ENCODE peak calls at places on chromosome 22, in five cellular contexts. C is stimulated activated CD4-positive, alpha-beta T cell treated with anti-CD3 and anti-CD28 coated beads, Interleukin-15, amount 100 ng/mL, for 24 hours; B is HAP-1; U is colonic mucosa; Y is activated CD4-positive, alpha-beta T cell treated with anti-CD3 and anti-CD28 coated beads, Interleukin-2, amount 50 U/mL, for 24 hours. H is an unnamed sample.

GRCh38 chr22:22788460-22789037 is 99.1 kb upstream of the IGLL5 start:
- DNase-seq in U (no peak), C (no peak), Y (no peak), B (no peak), H (no peak)

GRCh38 chr22:49561976-49562375 is 265.7 kb downstream of the BRD1 start:
- DNase-seq in C (no peak), U (no peak), Y (no peak), B (no peak), H (no peak)

GRCh38 chr22:35648066-35649025 is at the start of gene APOL6:
- DNase-seq in Y (peak; percentile 63), C (peak; percentile 70), B (no peak), U (peak; percentile 81), H (peak; percentile 40)

GRCh38 chr22:37763012-37763411 is 44.7 kb upstream of the GCAT start:
- DNase-seq in B (no peak), Y (no peak), U (no peak), C (no peak), H (no peak)

GRCh38 chr22:17358394-17358793 is 10.9 kb upstream of the CECR2 start:
- DNase-seq in Y (no peak), B (no peak), C (no peak), U (no peak), H (no peak)

GRCh38 chr22:19453718-19454117 is 6.2 kb upstream of the C22orf39 start:
- DNase-seq in U (no peak), C (no peak), Y (no peak), B (no peak), H (no peak)

GRCh38 chr22:35551549-35552177 is 11.0 kb downstream of the RASD2 start:
- DNase-seq in Y (no peak), C (no peak), B (no peak), U (no peak), H (no peak)

GRCh38 chr22:36010913-36011312 is 17.7 kb downstream of the RBFOX2 start:
- DNase-seq in Y (no peak), U (no peak), B (no peak), C (no peak), H (no peak)

GRCh38 chr22:19641983-19642451 is 72.3 kb upstream of the SEPTIN5 start:
- DNase-seq in U (no peak), Y (no peak), B (no peak), C (no peak), H (no peak)

GRCh38 chr22:24579242-24579569 is 13.7 kb downstream of the LRRC75B start:
- DNase-seq in Y (no peak), B (no peak), U (no peak), C (no peak), H (no peak)

GRCh38 chr22:28795932-28796856 is 4.2 kb downstream of the XBP1 start:
- DNase-seq in C (no peak), U (no peak), Y (no peak), B (no peak), H (no peak)

GRCh38 chr22:47202819-47203553 is 440.5 kb downstream of the TBC1D22A start:
- DNase-seq in U (peak; percentile 13), C (no peak), Y (no peak), B (no peak), H (no peak)

GRCh38 chr22:45626198-45626651 is 45.4 kb upstream of the ATXN10 start:
- DNase-seq in Y (no peak), C (no peak), U (peak; percentile 88), B (no peak), H (no peak)

GRCh38 chr22:42697542-42698013 is 23.1 kb downstream of the A4GALT start:
- DNase-seq in C (no peak), U (peak; percentile 56), B (no peak), Y (no peak), H (peak; percentile 94)

GRCh38 chr22:29309332-29310064 is 3.0 kb downstream of the GAS2L1 start:
- DNase-seq in B (no peak), Y (no peak), U (peak; percentile 62), C (no peak), H (peak; percentile 83)

GRCh38 chr22:25827415-25827814 is 85.4 kb downstream of the MYO18B start:
- DNase-seq in B (no peak), Y (no peak), U (no peak), C (no peak), H (no peak)

GRCh38 chr22:46104881-46105493 is 45.3 kb upstream of the PPARA start:
- DNase-seq in B (no peak), Y (no peak), C (no peak), U (no peak), H (no peak)

GRCh38 chr22:49086606-49087157 is 741.0 kb downstream of the BRD1 start:
- DNase-seq in U (no peak), C (no peak), B (no peak), Y (no peak), H (no peak)

GRCh38 chr22:30763815-30764686 is 69.4 kb downstream of the OSBP2 start:
- DNase-seq in Y (peak; percentile 45), C (peak; percentile 56), B (peak; percentile 65), U (peak; percentile 56), H (no peak)

GRCh38 chr22:27959335-27960090 is 40.5 kb upstream of the PITPNB start:
- DNase-seq in Y (no peak), C (no peak), B (no peak), U (no peak), H (no peak)

GRCh38 chr22:29146101-29146560 is 59.6 kb upstream of the EMID1 start:
- DNase-seq in B (no peak), U (no peak), Y (no peak), C (no peak), H (no peak)

GRCh38 chr22:19892249-19892879 is 37.7 kb upstream of the GNB1L start:
- DNase-seq in Y (peak; percentile 52), U (no peak), C (peak; percentile 79), B (no peak), H (peak; percentile 27)

GRCh38 chr22:17893900-17894299 is 119.6 kb upstream of the BID start:
- DNase-seq in C (no peak), B (no peak), U (peak; percentile 78), Y (no peak), H (no peak)

GRCh38 chr22:23553922-23554870 is 25.9 kb downstream of the IGLL1 start:
- DNase-seq in U (no peak), B (no peak), Y (no peak), C (no peak), H (no peak)

GRCh38 chr22:17777717-17778044 is 3.4 kb upstream of the BID start:
- DNase-seq in C (no peak), B (no peak), Y (no peak), U (no peak), H (no peak)

GRCh38 chr22:37701121-37701786 is 4.4 kb downstream of the TRIOBP start:
- DNase-seq in U (no peak), Y (no peak), C (no peak), B (no peak), H (no peak)

GRCh38 chr22:36486619-36487384 is 5.4 kb upstream of the TXN2 start:
- DNase-seq in C (peak; percentile 72), U (peak; percentile 64), Y (peak; percentile 40), B (peak; percentile 21), H (no peak)

GRCh38 chr22:25745341-25746011 is 3.5 kb downstream of the MYO18B start:
- DNase-seq in Y (no peak), U (no peak), B (no peak), C (peak; percentile 39), H (no peak)

GRCh38 chr22:31340360-31340759 is 5.8 kb downstream of the PATZ1 start:
- DNase-seq in C (no peak), U (no peak), Y (no peak), B (no peak), H (no peak)

GRCh38 chr22:47879346-47879745 is 1116.9 kb downstream of the TBC1D22A start:
- DNase-seq in B (no peak), Y (no peak), C (no peak), U (no peak), H (no peak)

GRCh38 chr22:48902983-48903650 is 924.6 kb downstream of the BRD1 start:
- DNase-seq in U (no peak), B (no peak), Y (no peak), C (no peak), H (no peak)